ENCODE peak calls at places on chromosomes 7 and 10, in eight cellular contexts. H, N, O, T, P, U, V and R are unnamed samples.

GRCh38 chr7:5426226-5426475 is 2.5 kb upstream of the TNRC18 start:
- DNase-seq in H (no peak), N (no peak), O (no peak), T (no peak), P (no peak), U (no peak), V (no peak), R (no peak)

GRCh38 chr10:132142396-132143161 is 44.2 kb upstream of the DPYSL4 start:
- DNase-seq in H (peak; percentile 34), N (peak; percentile 50), O (peak; percentile 57), T (no peak), P (no peak), U (peak; percentile 61), V (peak; percentile 63), R (peak; percentile 50)

GRCh38 chr10:130790339-130790738 is 521.2 kb downstream of the TCERG1L start:
- DNase-seq in H (no peak), N (no peak), O (no peak), T (no peak), P (no peak), U (no peak), V (no peak), R (no peak)

GRCh38 chr10:124497196-124497990 is 35.8 kb downstream of the LHPP start:
- DNase-seq in H (no peak), N (no peak), O (no peak), T (no peak), P (no peak), U (no peak), V (no peak), R (no peak)

GRCh38 chr7:99740573-99741437 is 5.8 kb upstream of the CYP3A7 start:
- DNase-seq in H (no peak), N (no peak), O (peak; percentile 49), T (no peak), P (no peak), U (no peak), V (no peak), R (no peak)

GRCh38 chr10:63208981-63209380 is 75.9 kb downstream of the NRBF2 start:
- DNase-seq in H (no peak), N (no peak), O (no peak), T (no peak), P (no peak), U (no peak), V (no peak), R (no peak)

GRCh38 chr7:115087437-115087836 is 165.5 kb downstream of the MDFIC start:
- DNase-seq in H (no peak), N (no peak), O (no peak), T (no peak), P (no peak), U (no peak), V (no peak), R (no peak)

GRCh38 chr10:91146146-91146545 is 74.3 kb upstream of the PCGF5 start:
- DNase-seq in H (no peak), N (no peak), O (no peak), T (no peak), P (no peak), U (no peak), V (no peak), R (no peak)

GRCh38 chr10:17665742-17666141 is 21.8 kb downstream of the STAM start:
- DNase-seq in H (no peak), N (no peak), O (no peak), T (no peak), P (no peak), U (no peak), V (no peak), R (no peak)

GRCh38 chr7:1136841-1137516 is 23.0 kb downstream of the ZFAND2A start:
- DNase-seq in H (no peak), N (no peak), O (peak; percentile 33), T (no peak), P (no peak), U (no peak), V (no peak), R (no peak)

GRCh38 chr10:113091921-113092320 is 141.9 kb downstream of the TCF7L2 start:
- DNase-seq in H (no peak), N (no peak), O (peak; percentile 85), T (no peak), P (no peak), U (no peak), V (peak; percentile 48), R (no peak)

GRCh38 chr10:7258948-7259523 is 151.8 kb downstream of the SFMBT2 start:
- DNase-seq in H (no peak), N (peak; percentile 24), O (no peak), T (peak; percentile 57), P (no peak), U (peak; percentile 77), V (no peak), R (peak; percentile 76)

GRCh38 chr7:39613577-39613976 is 9.8 kb upstream of the RALA start:
- DNase-seq in H (no peak), N (no peak), O (no peak), T (no peak), P (no peak), U (no peak), V (no peak), R (no peak)

GRCh38 chr7:123220396-123220795 is 20.6 kb upstream of the SLC13A1 start:
- DNase-seq in H (peak; percentile 21), N (no peak), O (no peak), T (no peak), P (no peak), U (no peak), V (no peak), R (no peak)

GRCh38 chr10:102559764-102560163 is 56.0 kb downstream of the SUFU start:
- DNase-seq in H (no peak), N (no peak), O (no peak), T (no peak), P (no peak), U (no peak), V (no peak), R (no peak)

GRCh38 chr7:37706807-37707206 is 23.2 kb downstream of the GPR141 start:
- DNase-seq in H (no peak), N (no peak), O (no peak), T (no peak), P (no peak), U (no peak), V (no peak), R (no peak)

GRCh38 chr10:101284171-101285092 is 55.2 kb upstream of the LBX1 start:
- DNase-seq in H (no peak), N (no peak), O (no peak), T (no peak), P (no peak), U (no peak), V (no peak), R (no peak)

GRCh38 chr7:25549315-25549933 is 321.1 kb upstream of the NPVF start:
- DNase-seq in H (no peak), N (no peak), O (peak; percentile 9), T (no peak), P (no peak), U (no peak), V (no peak), R (no peak)

GRCh38 chr10:47189802-47190201 is 110.2 kb upstream of the GDF10 start:
- DNase-seq in H (no peak), N (no peak), O (no peak), T (no peak), P (no peak), U (no peak), V (no peak), R (no peak)

GRCh38 chr7:96311967-96312366 is 9.9 kb downstream of the SLC25A13 start:
- DNase-seq in H (no peak), N (peak; percentile 48), O (peak; percentile 92), T (no peak), P (no peak), U (no peak), V (no peak), R (no peak)

GRCh38 chr7:924541-925231 is 29.8 kb downstream of the ADAP1 start:
- DNase-seq in H (no peak), N (peak; percentile 36), O (peak; percentile 4), T (no peak), P (peak; percentile 37), U (peak; percentile 76), V (peak; percentile 71), R (peak; percentile 87)

GRCh38 chr10:27319752-27320561 is 79.4 kb upstream of the ACBD5 start:
- DNase-seq in H (peak; percentile 54), N (peak; percentile 86), O (no peak), T (no peak), P (peak; percentile 8), U (peak; percentile 54), V (peak; percentile 69), R (no peak)

GRCh38 chr10:64518456-64518855 is 997.3 kb downstream of the REEP3 start:
- DNase-seq in H (no peak), N (no peak), O (peak; percentile 21), T (no peak), P (no peak), U (no peak), V (no peak), R (no peak)

GRCh38 chr10:18400201-18400910 is 251.0 kb downstream of the NSUN6 start:
- DNase-seq in H (no peak), N (no peak), O (peak; percentile 21), T (no peak), P (no peak), U (peak; percentile 2), V (no peak), R (no peak)

GRCh38 chr10:97921581-97922377 is 72.1 kb downstream of the GOLGA7B start:
- DNase-seq in H (peak; percentile 59), N (peak; percentile 36), O (no peak), T (no peak), P (no peak), U (no peak), V (no peak), R (no peak)

GRCh38 chr10:119342017-119342734 is 134.8 kb downstream of the GRK5 start:
- DNase-seq in H (peak; percentile 69), N (peak; percentile 77), O (no peak), T (no peak), P (no peak), U (no peak), V (no peak), R (no peak)

GRCh38 chr7:74364061-74364460 is 74.9 kb downstream of the CLIP2 start:
- DNase-seq in H (no peak), N (no peak), O (no peak), T (no peak), P (no peak), U (no peak), V (no peak), R (no peak)

GRCh38 chr10:13613519-13613918 is 26.8 kb downstream of the PRPF18 start:
- DNase-seq in H (no peak), N (no peak), O (peak; percentile 4), T (no peak), P (no peak), U (no peak), V (no peak), R (no peak)

GRCh38 chr7:120966961-120967360 is 16.4 kb downstream of the ING3 start:
- DNase-seq in H (no peak), N (no peak), O (no peak), T (no peak), P (no peak), U (no peak), V (no peak), R (no peak)

GRCh38 chr7:116441534-116441933 is 58.0 kb upstream of the CAV2 start:
- DNase-seq in H (no peak), N (no peak), O (no peak), T (no peak), P (no peak), U (no peak), V (no peak), R (no peak)

GRCh38 chr7:139886206-139886605 is 57.1 kb downstream of the TBXAS1 start:
- DNase-seq in H (no peak), N (no peak), O (peak; percentile 58), T (no peak), P (no peak), U (no peak), V (no peak), R (no peak)

GRCh38 chr7:12316925-12317324 is 86.7 kb downstream of the VWDE start:
- DNase-seq in H (no peak), N (no peak), O (peak; percentile 64), T (no peak), P (no peak), U (no peak), V (no peak), R (no peak)

GRCh38 chr7:39417642-39418041 is 148.6 kb upstream of the YAE1 start:
- DNase-seq in H (no peak), N (no peak), O (no peak), T (no peak), P (no peak), U (no peak), V (no peak), R (no peak)

GRCh38 chr7:92988051-92988450 is 129.7 kb downstream of the SAMD9 start:
- DNase-seq in H (no peak), N (no peak), O (peak; percentile 97), T (no peak), P (no peak), U (no peak), V (no peak), R (no peak)